ENCODE peak calls at places on chromosomes 13 and 19, in seven cellular contexts. M is ovary, F is A549, O is tibial nerve, Q is K562, S is suprapubic skin, Z is HepG2. I is an unnamed sample.

GRCh38 chr19:46639356-46640061 is 3.5 kb upstream of the GNG8 start:
- DNase-seq in Q (peak; percentile 78), O (no peak), M (peak; percentile 75), S (peak; percentile 78), F (no peak), Z (no peak), I (peak; percentile 92)

GRCh38 chr19:5246554-5247155 is 94.0 kb downstream of the PTPRS start:
- DNase-seq in F (no peak), Q (no peak), S (no peak), O (no peak), M (no peak), Z (no peak), I (no peak)

GRCh38 chr13:111865046-111865445 is 201.9 kb upstream of the SOX1 start:
- DNase-seq in S (no peak), M (no peak), Z (no peak), Q (no peak), F (no peak), O (no peak), I (no peak)

GRCh38 chr13:35891973-35892441 is 239.2 kb downstream of the DCLK1 start:
- DNase-seq in O (no peak), F (no peak), M (no peak), S (no peak), Z (no peak), Q (no peak), I (no peak)

GRCh38 chr19:571127-571974 is 1.0 kb upstream of the BSG start:
- DNase-seq in S (peak; percentile 76), F (no peak), Z (peak; percentile 61), Q (peak; percentile 74), M (peak; percentile 49), O (no peak), I (no peak)

GRCh38 chr13:33931397-33931987 is 113.5 kb downstream of the RFC3 start:
- DNase-seq in M (no peak), Z (peak; percentile 65), Q (peak; percentile 48), O (peak; percentile 34), F (peak; percentile 1), S (no peak), I (no peak)

GRCh38 chr13:51342706-51343105 is 3.2 kb downstream of the SERPINE3 start:
- DNase-seq in Q (no peak), Z (no peak), M (no peak), O (no peak), F (no peak), S (no peak), I (no peak)

GRCh38 chr19:51525731-51526130 is 5.7 kb downstream of the SIGLEC6 start:
- DNase-seq in Z (no peak), Q (no peak), F (no peak), O (no peak), S (no peak), M (no peak), I (no peak)

GRCh38 chr13:95304446-95304845 is 3.2 kb upstream of the ABCC4 start:
- DNase-seq in Z (no peak), S (no peak), M (no peak), O (no peak), Q (no peak), F (no peak), I (no peak)

GRCh38 chr19:7145494-7145893 is 76.0 kb downstream of the ZNF557 start:
- DNase-seq in Z (peak; percentile 58), Q (no peak), M (no peak), F (no peak), S (no peak), O (no peak), I (peak; percentile 26)

GRCh38 chr13:61253105-61253877 is 162.4 kb downstream of the PCDH20 start:
- DNase-seq in Q (no peak), Z (no peak), S (no peak), F (no peak), O (no peak), M (no peak), I (no peak)

GRCh38 chr13:110340812-110341444 is 33.8 kb downstream of the COL4A2 start:
- DNase-seq in Q (no peak), S (peak; percentile 88), Z (no peak), M (peak; percentile 85), O (peak; percentile 34), F (no peak), I (peak; percentile 98)

GRCh38 chr13:76331948-76332712 is 554.1 kb downstream of the KCTD12 start:
- DNase-seq in Z (no peak), O (no peak), S (no peak), M (no peak), F (no peak), Q (no peak), I (no peak)

GRCh38 chr13:36666482-36667264 is 7.1 kb upstream of the SERTM1 start:
- DNase-seq in F (no peak), O (no peak), Z (no peak), S (no peak), Q (no peak), M (no peak), I (no peak)

GRCh38 chr13:72983085-72983768 is 75.6 kb upstream of the KLF5 start:
- DNase-seq in S (no peak), F (no peak), Q (no peak), Z (peak; percentile 30), O (no peak), M (peak; percentile 30), I (no peak)

GRCh38 chr19:50215820-50216219 is 12.4 kb downstream of the MYH14 start:
- DNase-seq in Q (no peak), M (no peak), Z (no peak), S (no peak), O (no peak), F (no peak), I (no peak)

GRCh38 chr13:98834254-98834960 is 81.9 kb upstream of the SLC15A1 start:
- DNase-seq in F (no peak), Q (no peak), O (no peak), M (no peak), S (no peak), Z (no peak), I (no peak)

GRCh38 chr19:16327911-16328823 is 3.5 kb downstream of the KLF2 start:
- DNase-seq in Z (no peak), Q (peak; percentile 17), M (peak; percentile 89), S (peak; percentile 93), O (peak; percentile 92), F (no peak), I (peak; percentile 96)

GRCh38 chr13:27038323-27038722 is 133.3 kb downstream of the USP12 start:
- DNase-seq in F (peak; percentile 52), S (no peak), Z (no peak), O (no peak), M (no peak), Q (no peak), I (no peak)

GRCh38 chr13:112510987-112511715 is 76.8 kb downstream of the TUBGCP3 start:
- DNase-seq in Q (no peak), S (no peak), F (no peak), O (no peak), Z (no peak), M (no peak), I (no peak)

GRCh38 chr19:36745870-36746269 is 26.7 kb downstream of the ZNF850 start:
- DNase-seq in Q (no peak), F (no peak), S (no peak), Z (no peak), M (no peak), O (no peak), I (no peak)
- H3K9me3 ChIP-seq in Q (peaks cover 50% of the 10 kb centered on the region), F (peaks cover 98% of the 10 kb centered on the region), S (peaks cover 90% of the 10 kb centered on the region), Z (peaks cover 99% of the 10 kb centered on the region), M (peaks cover 68% of the 10 kb centered on the region), O (peaks cover 98% of the 10 kb centered on the region), I (peaks cover 63% of the 10 kb centered on the region)

GRCh38 chr19:3058009-3058820 is 4.1 kb downstream of the TLE5 start:
- DNase-seq in M (no peak), Z (no peak), Q (no peak), O (no peak), S (no peak), F (no peak), I (no peak)

GRCh38 chr19:3056454-3057016 is 5.8 kb downstream of the TLE5 start:
- DNase-seq in Q (no peak), Z (no peak), S (no peak), F (no peak), O (no peak), M (peak; percentile 28), I (no peak)

GRCh38 chr19:3058821-3059314 is 3.4 kb downstream of the TLE5 start:
- DNase-seq in Q (no peak), M (no peak), S (no peak), O (no peak), F (no peak), Z (no peak), I (no peak)

GRCh38 chr19:3055741-3056453 is 6.4 kb downstream of the TLE5 start:
- DNase-seq in M (peak; percentile 60), S (no peak), O (no peak), F (peak; percentile 37), Z (no peak), Q (no peak), I (no peak)

DNA sequence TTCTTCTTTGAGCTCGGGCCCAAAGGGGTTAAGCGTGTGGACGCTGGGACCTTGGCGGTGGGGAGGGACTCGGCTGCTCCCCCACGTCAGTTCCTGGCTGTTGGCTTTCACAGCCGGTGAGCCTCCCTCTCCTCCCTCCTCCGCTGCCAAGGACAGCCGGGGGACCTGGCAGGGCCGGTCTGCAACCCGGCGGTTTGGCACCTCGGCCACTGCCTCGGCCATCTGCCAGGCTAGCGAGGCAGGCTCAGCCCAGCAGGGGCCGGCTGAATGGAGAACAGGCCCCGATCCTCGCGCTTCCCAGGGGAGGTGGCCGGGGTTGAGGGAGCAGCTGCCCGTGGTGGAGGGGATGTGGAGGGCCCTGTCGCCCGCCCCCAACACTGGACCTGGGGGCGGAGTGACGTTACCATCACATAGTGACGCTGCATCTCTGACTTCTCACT is 5.0 kb downstream of the TLE5 start:
- DNase-seq in O (peak; percentile 69), Q (no peak), Z (no peak), S (peak; percentile 83), F (peak; percentile 37), M (peak; percentile 91), I (peak; percentile 97)
- TF ChIP-seq EP300 in O (no peak), Q (no peak), Z (no peak), S (no peak), F (no peak), M (peak; percentile 14), I (no peak)

DNA sequence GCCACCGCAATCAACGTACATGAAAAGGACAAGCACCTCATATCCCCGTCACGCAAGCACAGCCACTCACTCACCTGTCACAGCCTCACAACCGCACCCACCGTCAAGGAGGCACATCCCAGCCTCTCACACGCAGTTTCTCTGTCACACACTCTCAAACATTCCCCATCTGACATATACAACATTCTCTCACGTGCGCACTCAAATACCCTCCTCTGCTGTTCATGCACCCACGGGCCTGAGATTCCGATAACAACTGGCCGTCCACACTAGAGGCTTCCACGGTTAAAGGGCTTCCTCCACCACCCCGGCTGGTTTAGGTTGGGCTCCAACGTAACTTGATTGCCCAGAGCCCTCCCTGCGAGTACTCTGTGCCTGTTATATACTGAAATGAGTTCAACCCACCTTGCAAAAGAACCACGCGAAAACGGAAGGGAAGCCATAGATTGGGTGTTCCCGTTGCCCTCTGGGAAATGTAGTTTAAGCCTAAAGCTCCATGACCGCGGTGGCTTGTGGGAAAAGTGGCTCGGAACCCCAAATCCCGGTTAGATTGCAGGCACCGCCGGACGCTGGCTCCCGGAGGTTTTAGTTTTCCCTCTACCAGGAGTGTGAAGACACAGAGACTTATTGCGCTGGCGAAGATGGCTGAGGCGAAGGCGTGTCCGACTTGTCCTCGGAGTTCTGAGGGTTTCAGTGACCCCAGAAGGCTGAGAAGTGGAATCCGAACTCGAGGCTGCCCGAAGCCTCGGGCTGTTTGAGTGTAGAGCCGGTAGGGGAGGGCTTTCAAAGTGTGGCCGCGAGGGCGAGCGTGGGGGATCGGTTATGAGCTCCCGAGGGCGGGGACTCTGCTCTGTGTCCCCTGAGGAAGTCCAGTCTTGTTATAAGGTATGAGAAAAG is at the start of gene ZNF573:
- DNase-seq in Z (peak; percentile 88), Q (peak; percentile 87), F (peak; percentile 98), M (peak; percentile 83), O (peak; percentile 86), S (peak; percentile 84), I (peak; percentile 87)
- TF ChIP-seq POLR2A in Z (peak; percentile 69), Q (peak; percentile 85), F (no peak), M (peak; percentile 46), O (no peak), S (no peak), I (peak; percentile 40)

GRCh38 chr13:86741762-86742285 is 929.3 kb upstream of the SLITRK5 start:
- DNase-seq in Q (no peak), F (no peak), Z (no peak), S (no peak), M (no peak), O (no peak), I (no peak)
- H3K9me3 ChIP-seq in Q (no peaks in the 10 kb centered on the region), F (no peaks in the 10 kb centered on the region), Z (no peaks in the 10 kb centered on the region), S (peaks cover 4% of the 10 kb centered on the region), M (no peaks in the 10 kb centered on the region), O (no peaks in the 10 kb centered on the region), I (no peaks in the 10 kb centered on the region)

I was measured in sigmoid colon.